ENCODE peak calls at places on chromosomes 7 and 10, in six cellular contexts. W, Q, B, D, K and U are unnamed samples.

GRCh38 chr7:27145884-27146401 is 1.6 kb downstream of the HOXA6 start:
- DNase-seq in W (no peak), Q (no peak), B (no peak), D (no peak), K (no peak), U (no peak)

GRCh38 chr7:63044721-63045120 is 953.9 kb upstream of the ZNF722 start:
- DNase-seq in W (no peak), Q (no peak), B (no peak), D (no peak), K (no peak), U (no peak)

GRCh38 chr10:124727389-124727960 is 16.7 kb downstream of the FAM53B start:
- DNase-seq in W (no peak), Q (no peak), B (no peak), D (no peak), K (peak), U (peak)

GRCh38 chr7:1065263-1066260 is 21.2 kb downstream of the GPR146 start:
- DNase-seq in W (peak), Q (peak), B (peak), D (peak), K (peak), U (peak)

GRCh38 chr10:24708081-24708480 is 15.6 kb downstream of the ARHGAP21 start:
- DNase-seq in W (no peak), Q (peak), B (no peak), D (no peak), K (no peak), U (no peak)

GRCh38 chr7:96349572-96349971 is 27.7 kb upstream of the SLC25A13 start:
- DNase-seq in W (no peak), Q (no peak), B (no peak), D (no peak), K (no peak), U (peak)

GRCh38 chr7:95772771-95773581 is 622 bp downstream of the DYNC1I1 start:
- DNase-seq in W (no peak), Q (peak), B (no peak), D (peak), K (no peak), U (peak)

GRCh38 chr10:33675235-33675634 is 340.8 kb upstream of the NRP1 start:
- DNase-seq in W (no peak), Q (no peak), B (no peak), D (no peak), K (no peak), U (no peak)

GRCh38 chr7:102273749-102274712 is 12.6 kb upstream of the SH2B2 start:
- DNase-seq in W (no peak), Q (peak), B (no peak), D (peak), K (no peak), U (peak)

GRCh38 chr7:24025765-24026164 is 258.2 kb upstream of the NPY start:
- DNase-seq in W (no peak), Q (no peak), B (no peak), D (no peak), K (no peak), U (no peak)

GRCh38 chr7:51233375-51233774 is 83.2 kb downstream of the COBL start:
- DNase-seq in W (no peak), Q (no peak), B (no peak), D (no peak), K (no peak), U (no peak)

GRCh38 chr7:108136191-108136581 is 6.0 kb upstream of the LAMB4 start:
- DNase-seq in W (no peak), Q (no peak), B (no peak), D (no peak), K (no peak), U (no peak)

GRCh38 chr7:116691664-116692063 is 19.7 kb downstream of the MET start:
- DNase-seq in W (no peak), Q (no peak), B (no peak), D (no peak), K (no peak), U (no peak)

GRCh38 chr10:116850058-116850611 is 836 bp downstream of the ENO4 start:
- DNase-seq in W (no peak), Q (no peak), B (no peak), D (no peak), K (no peak), U (no peak)

GRCh38 chr10:58645762-58646161 is 133.1 kb downstream of the BICC1 start:
- DNase-seq in W (no peak), Q (no peak), B (no peak), D (peak), K (no peak), U (no peak)

GRCh38 chr10:58590924-58591323 is 78.3 kb downstream of the BICC1 start:
- DNase-seq in W (no peak), Q (no peak), B (no peak), D (no peak), K (no peak), U (no peak)

GRCh38 chr7:956031-956430 is 1.6 kb upstream of the ADAP1 start:
- DNase-seq in W (no peak), Q (no peak), B (no peak), D (no peak), K (no peak), U (no peak)

GRCh38 chr10:4825868-4826787 is at the start of gene AKR1E2:
- DNase-seq in W (peak), Q (peak), B (peak), D (peak), K (peak), U (peak)

GRCh38 chr7:42198974-42199668 is 37.9 kb downstream of the GLI3 start:
- DNase-seq in W (no peak), Q (peak), B (no peak), D (peak), K (no peak), U (no peak)

GRCh38 chr7:132755538-132756481 is 179.5 kb upstream of the PLXNA4 start:
- DNase-seq in W (no peak), Q (no peak), B (no peak), D (no peak), K (no peak), U (no peak)

GRCh38 chr10:20694296-20694695 is 202.8 kb downstream of the NEBL start:
- DNase-seq in W (no peak), Q (no peak), B (no peak), D (no peak), K (no peak), U (no peak)

GRCh38 chr7:68730871-68731403 is 867.3 kb upstream of the AUTS2 start:
- DNase-seq in W (no peak), Q (no peak), B (no peak), D (no peak), K (no peak), U (peak)

GRCh38 chr7:2317556-2318293 is 3.5 kb upstream of the SNX8 start:
- DNase-seq in W (no peak), Q (no peak), B (no peak), D (no peak), K (no peak), U (no peak)

GRCh38 chr7:33916357-33917081 is 11.2 kb downstream of the BMPER start:
- DNase-seq in W (no peak), Q (no peak), B (no peak), D (peak), K (no peak), U (peak)

GRCh38 chr10:70909326-70909935 is 21.1 kb upstream of the PCBD1 start:
- DNase-seq in W (no peak), Q (no peak), B (no peak), D (no peak), K (no peak), U (no peak)

GRCh38 chr7:95636140-95636539 is 39.8 kb upstream of the PDK4 start:
- DNase-seq in W (no peak), Q (peak), B (no peak), D (no peak), K (no peak), U (no peak)

GRCh38 chr7:95205821-95206220 is 118.5 kb downstream of the PON1 start:
- DNase-seq in W (no peak), Q (no peak), B (no peak), D (peak), K (no peak), U (no peak)

GRCh38 chr7:70700935-70701425 is 431.0 kb upstream of the GALNT17 start:
- DNase-seq in W (no peak), Q (no peak), B (no peak), D (no peak), K (no peak), U (no peak)

GRCh38 chr7:126065766-126066165 is 1136.1 kb upstream of the POT1 start:
- DNase-seq in W (no peak), Q (no peak), B (no peak), D (no peak), K (no peak), U (no peak)

GRCh38 chr7:157723205-157723604 is 386.4 kb downstream of the DNAJB6 start:
- DNase-seq in W (no peak), Q (no peak), B (no peak), D (no peak), K (no peak), U (no peak)